ENCODE peak calls at places on chromosomes 13 and 19, in five cellular contexts. X is fibroblast of lung; B is thoracic aorta; A is breast epithelium; L is CD8-positive, alpha-beta T cell. N is an unnamed sample.

GRCh38 chr19:55419624-55420236 is 12.1 kb upstream of the UBE2S start:
- DNase-seq in X (no peak), B (no peak), A (no peak), L (no peak), N (no peak)

GRCh38 chr13:24888291-24888931 is 124.4 kb downstream of the RNF17 start:
- DNase-seq in X (no peak), B (no peak), A (no peak), L (no peak), N (no peak)

GRCh38 chr13:46982856-46983582 is 86.2 kb upstream of the HTR2A start:
- DNase-seq in X (no peak), B (no peak), A (no peak), L (no peak), N (no peak)

GRCh38 chr19:2428027-2428690 is 773 bp upstream of the TIMM13 start:
- DNase-seq in X (peak; percentile 24), B (no peak), A (no peak), L (no peak), N (peak; percentile 53)

GRCh38 chr13:96963786-96964475 is 30.3 kb downstream of the OXGR1 start:
- DNase-seq in X (no peak), B (no peak), A (no peak), L (no peak), N (no peak)

GRCh38 chr13:94073006-94073744 is 406.3 kb downstream of the DCT start:
- DNase-seq in X (peak; percentile 96), B (no peak), A (no peak), L (no peak), N (no peak)

GRCh38 chr13:33945477-33945876 is 127.5 kb downstream of the RFC3 start:
- DNase-seq in X (peak; percentile 22), B (no peak), A (no peak), L (no peak), N (no peak)

GRCh38 chr19:3721131-3721899 is 13.1 kb downstream of the TJP3 start:
- DNase-seq in X (peak; percentile 80), B (no peak), A (peak; percentile 98), L (peak; percentile 78), N (peak; percentile 60)

GRCh38 chr13:56351041-56351440 is 789.7 kb upstream of the PRR20A start:
- DNase-seq in X (no peak), B (no peak), A (no peak), L (no peak), N (no peak)

GRCh38 chr13:51303063-51303552 is 36.4 kb upstream of the SERPINE3 start:
- DNase-seq in X (no peak), B (no peak), A (no peak), L (no peak), N (no peak)

GRCh38 chr19:49875801-49876421 is 1.2 kb downstream of the AKT1S1 start:
- DNase-seq in X (no peak), B (no peak), A (no peak), L (peak; percentile 51), N (peak; percentile 69)

GRCh38 chr19:14404322-14404721 is 14.8 kb downstream of the DDX39A start:
- DNase-seq in X (no peak), B (no peak), A (no peak), L (no peak), N (no peak)

GRCh38 chr19:10625003-10625761 is at the start of gene SLC44A2:
- DNase-seq in X (peak; percentile 44), B (no peak), A (peak; percentile 95), L (no peak), N (peak; percentile 65)

GRCh38 chr19:37876047-37876446 is 30.3 kb downstream of the WDR87 start:
- DNase-seq in X (no peak), B (no peak), A (no peak), L (no peak), N (no peak)

GRCh38 chr13:109794095-109794494 is 7.7 kb upstream of the IRS2 start:
- DNase-seq in X (peak; percentile 23), B (no peak), A (no peak), L (no peak), N (no peak)

GRCh38 chr19:29484876-29485275 is 40.9 kb upstream of the VSTM2B start:
- DNase-seq in X (no peak), B (no peak), A (no peak), L (no peak), N (no peak)

GRCh38 chr13:70424428-70424827 is 316.2 kb upstream of the KLHL1 start:
- DNase-seq in X (no peak), B (no peak), A (no peak), L (no peak), N (no peak)

GRCh38 chr13:24986826-24987225 is 109.1 kb upstream of the PABPC3 start:
- DNase-seq in X (no peak), B (no peak), A (no peak), L (no peak), N (no peak)

GRCh38 chr13:42215578-42216421 is 56.2 kb upstream of the AKAP11 start:
- DNase-seq in X (peak; percentile 34), B (no peak), A (no peak), L (no peak), N (peak; percentile 36)

GRCh38 chr13:32001392-32001768 is 30.2 kb upstream of the FRY start:
- DNase-seq in X (peak; percentile 32), B (no peak), A (no peak), L (no peak), N (no peak)

GRCh38 chr19:54439174-54439851 is 9.7 kb upstream of the LENG8 start:
- DNase-seq in X (peak; percentile 34), B (no peak), A (peak; percentile 84), L (no peak), N (peak; percentile 62)

GRCh38 chr13:102872131-102872530 is 26.3 kb downstream of the ERCC5 start:
- DNase-seq in X (no peak), B (no peak), A (no peak), L (no peak), N (no peak)

GRCh38 chr13:39877134-39877533 is 221.7 kb downstream of the COG6 start:
- DNase-seq in X (no peak), B (no peak), A (no peak), L (no peak), N (no peak)

GRCh38 chr19:1343026-1343425 is 40.7 kb upstream of the NDUFS7 start:
- DNase-seq in X (no peak), B (no peak), A (no peak), L (no peak), N (no peak)
- TF ChIP-seq CTCF in X (no peak), B (no peak), A (no peak), L (no peak), N (no peak)

GRCh38 chr19:4911786-4912672 is 2.7 kb downstream of the UHRF1 start:
- DNase-seq in X (peak; percentile 100), B (peak; percentile 82), A (no peak), L (peak; percentile 62), N (peak; percentile 66)

GRCh38 chr19:4916292-4917082 is 7.2 kb downstream of the UHRF1 start:
- DNase-seq in X (no peak), B (no peak), A (no peak), L (peak; percentile 51), N (no peak)

GRCh38 chr19:4913996-4914735 is 4.9 kb downstream of the UHRF1 start:
- DNase-seq in X (peak; percentile 65), B (no peak), A (no peak), L (no peak), N (no peak)

GRCh38 chr19:4911314-4911713 is 2.0 kb downstream of the UHRF1 start:
- DNase-seq in X (peak; percentile 36), B (no peak), A (no peak), L (no peak), N (no peak)

DNA sequence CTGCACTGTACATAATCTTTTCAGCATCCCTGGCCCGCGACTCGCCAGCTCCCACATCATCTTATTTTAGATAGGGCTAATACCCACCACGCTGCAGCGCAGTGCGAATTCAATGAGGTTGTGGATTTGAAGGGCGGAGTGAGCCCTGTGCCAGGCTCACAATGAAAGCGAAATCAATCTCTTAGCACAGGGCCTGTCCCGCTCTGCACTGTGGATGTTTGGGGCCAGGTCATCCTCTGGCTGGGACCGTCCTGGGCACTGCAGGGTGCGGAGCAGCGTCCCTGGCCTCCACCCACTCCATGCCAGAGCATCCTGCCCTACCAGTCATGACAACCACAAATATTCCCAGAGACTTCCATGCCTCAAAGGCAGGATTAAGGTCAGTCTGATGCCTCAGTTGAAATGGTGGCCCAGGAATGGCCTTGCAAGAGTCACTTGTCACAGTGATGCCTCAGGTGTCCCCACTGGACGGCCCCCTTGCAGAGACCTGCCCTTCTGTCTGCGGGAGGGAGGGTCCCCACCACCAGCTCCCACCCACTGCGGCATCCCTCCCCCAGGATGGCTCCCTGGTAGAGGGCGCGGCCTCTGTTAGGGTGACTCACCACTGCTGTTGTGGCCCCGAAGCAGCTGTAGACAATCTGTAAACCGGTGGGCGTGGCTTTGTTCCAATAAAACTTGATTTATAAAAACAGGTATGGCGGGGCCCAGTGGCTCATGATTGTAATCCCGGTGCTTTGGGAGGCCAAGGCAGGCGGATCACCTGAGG is 5.6 kb downstream of the UHRF1 start:
- DNase-seq in X (peak; percentile 87), B (no peak), A (no peak), L (peak; percentile 78), N (no peak)
- H3K4me3 ChIP-seq in X (no peak overlapping the region), B (peak overlapping the region; percentile 37), A (peak overlapping the region; percentile 24), L (peak overlapping the region; percentile 100), N (peak overlapping the region; percentile 28)

DNA sequence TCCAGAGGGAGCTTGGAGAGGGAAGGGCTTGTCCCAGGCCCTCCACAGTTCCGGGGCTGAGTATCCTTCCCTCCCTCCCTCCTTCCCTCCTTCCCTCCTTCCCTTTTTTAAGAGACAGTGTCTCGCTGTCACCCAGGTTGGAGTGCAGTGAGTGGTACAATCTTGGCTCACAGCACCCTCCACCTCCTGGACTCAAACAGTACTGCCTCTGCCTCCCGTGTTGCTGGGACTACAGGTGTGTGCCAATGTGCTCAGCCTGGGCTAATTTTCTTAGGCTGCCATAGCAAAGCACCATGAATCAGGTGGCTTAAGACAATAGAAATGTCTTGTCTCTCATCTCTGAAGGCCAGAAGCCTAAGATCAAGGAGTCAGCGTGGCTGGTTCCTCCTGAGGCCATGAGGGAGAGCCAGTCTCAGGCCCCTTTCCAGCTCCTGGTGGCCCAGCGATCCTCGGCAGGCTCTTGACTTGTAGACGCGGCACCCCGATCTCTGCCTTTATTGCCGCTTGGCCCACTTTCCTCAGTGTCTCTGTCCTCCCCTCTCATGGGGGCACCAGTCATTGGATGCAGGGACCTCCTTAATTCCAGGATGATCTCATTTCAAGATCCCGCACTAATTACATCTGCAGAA is 47.5 kb downstream of the CRTC1 start:
- DNase-seq in X (no peak), B (no peak), A (no peak), L (no peak), N (no peak)
- H3K27ac ChIP-seq in X (no peak overlapping the region), B (no peak overlapping the region), A (no peak overlapping the region), L (no peak overlapping the region), N (no peak overlapping the region)

GRCh38 chr19:47819841-47820244 is 1.9 kb upstream of the CRX start:
- DNase-seq in X (no peak), B (no peak), A (no peak), L (no peak), N (no peak)

GRCh38 chr19:47820410-47820809 is 1.3 kb upstream of the CRX start:
- DNase-seq in X (no peak), B (no peak), A (no peak), L (no peak), N (no peak)

GRCh38 chr19:47821460-47822020 is at the start of gene CRX:
- DNase-seq in X (no peak), B (no peak), A (no peak), L (no peak), N (no peak)

GRCh38 chr19:47826800-47827199 is 5.1 kb downstream of the CRX start:
- DNase-seq in X (no peak), B (no peak), A (no peak), L (no peak), N (no peak)

DNA sequence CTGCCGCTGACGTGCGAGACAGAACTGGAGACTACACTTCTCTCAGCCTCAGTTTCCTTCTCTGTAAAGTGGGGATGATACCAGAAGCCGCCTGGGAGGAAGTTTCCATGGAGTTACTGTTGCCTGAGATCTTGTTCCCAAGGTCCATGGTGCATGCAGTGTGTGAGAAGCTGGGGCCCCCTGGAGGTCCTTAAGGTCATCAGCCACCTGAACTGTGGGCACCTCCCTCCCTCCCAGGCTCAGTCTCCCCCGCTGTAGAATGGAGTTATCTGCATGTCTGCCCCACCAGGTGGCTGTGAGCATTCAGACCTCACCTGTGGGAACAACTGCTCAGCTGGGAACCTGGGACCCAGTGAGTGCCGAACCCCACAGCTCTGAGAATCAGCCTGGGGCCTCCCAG is 2.7 kb downstream of the CRX start:
- DNase-seq in X (no peak), B (no peak), A (no peak), L (no peak), N (no peak)
- TF ChIP-seq CTCF in X (no peak), B (no peak), A (no peak), L (no peak), N (no peak)

N was measured in dorsolateral prefrontal cortex.